ENCODE peak calls at places on chromosomes 13 and 19, in six cellular contexts. One of them, this sample, is unnamed.

GRCh38 chr19:22807061-22807835 is 23.3 kb upstream of the ZNF99 start:
- ATAC-seq in HepG2: no peak
- ATAC-seq in A549: no peak
- ATAC-seq in K562: no peak
- ATAC-seq in GM12878: no peak
- ATAC-seq in upper lobe of left lung: peak
- ATAC-seq in this sample: no peak

GRCh38 chr13:60662595-60662994 is 265.6 kb downstream of the TDRD3 start:
- ATAC-seq in HepG2: no peak
- ATAC-seq in A549: no peak
- ATAC-seq in K562: no peak
- ATAC-seq in GM12878: peak
- ATAC-seq in upper lobe of left lung: no peak
- ATAC-seq in this sample: no peak

GRCh38 chr13:53075356-53076041 is 46.9 kb downstream of the OLFM4 start:
- ATAC-seq in HepG2: no peak
- ATAC-seq in A549: no peak
- ATAC-seq in K562: no peak
- ATAC-seq in GM12878: no peak
- ATAC-seq in upper lobe of left lung: no peak
- ATAC-seq in this sample: no peak

GRCh38 chr13:46569471-46569870 is 16.5 kb downstream of the LRCH1 start:
- ATAC-seq in HepG2: no peak
- ATAC-seq in A549: no peak
- ATAC-seq in K562: no peak
- ATAC-seq in GM12878: no peak
- ATAC-seq in upper lobe of left lung: no peak
- ATAC-seq in this sample: no peak

GRCh38 chr19:19580417-19580816 is 38.1 kb downstream of the PBX4 start:
- ATAC-seq in HepG2: no peak
- ATAC-seq in A549: no peak
- ATAC-seq in K562: no peak
- ATAC-seq in GM12878: no peak
- ATAC-seq in upper lobe of left lung: no peak
- ATAC-seq in this sample: no peak

GRCh38 chr19:24069907-24070657 is 16.9 kb upstream of the ZNF254 start:
- ATAC-seq in HepG2: no peak
- ATAC-seq in A549: no peak
- ATAC-seq in K562: no peak
- ATAC-seq in GM12878: no peak
- ATAC-seq in upper lobe of left lung: no peak
- ATAC-seq in this sample: no peak

GRCh38 chr13:105979586-105979985 is 555.9 kb downstream of the EFNB2 start:
- ATAC-seq in HepG2: peak
- ATAC-seq in A549: peak
- ATAC-seq in K562: no peak
- ATAC-seq in GM12878: no peak
- ATAC-seq in upper lobe of left lung: peak
- ATAC-seq in this sample: no peak

GRCh38 chr13:101572456-101572855 is 120.0 kb downstream of the ITGBL1 start:
- ATAC-seq in HepG2: no peak
- ATAC-seq in A549: no peak
- ATAC-seq in K562: no peak
- ATAC-seq in GM12878: peak
- ATAC-seq in upper lobe of left lung: no peak
- ATAC-seq in this sample: no peak

GRCh38 chr19:389935-390289 is 19.0 kb downstream of the C2CD4C start:
- ATAC-seq in HepG2: no peak
- ATAC-seq in A549: no peak
- ATAC-seq in K562: no peak
- ATAC-seq in GM12878: no peak
- ATAC-seq in upper lobe of left lung: no peak
- ATAC-seq in this sample: no peak

GRCh38 chr19:51417107-51417806 is at the start of gene SIGLEC10:
- ATAC-seq in HepG2: no peak
- ATAC-seq in A549: no peak
- ATAC-seq in K562: peak
- ATAC-seq in GM12878: peak
- ATAC-seq in upper lobe of left lung: peak
- ATAC-seq in this sample: no peak

GRCh38 chr13:80665792-80666333 is 324.9 kb upstream of the SPRY2 start:
- ATAC-seq in HepG2: no peak
- ATAC-seq in A549: no peak
- ATAC-seq in K562: no peak
- ATAC-seq in GM12878: no peak
- ATAC-seq in upper lobe of left lung: no peak
- ATAC-seq in this sample: no peak

GRCh38 chr13:29958476-29958875 is 108.1 kb upstream of the UBL3 start:
- ATAC-seq in HepG2: no peak
- ATAC-seq in A549: no peak
- ATAC-seq in K562: no peak
- ATAC-seq in GM12878: no peak
- ATAC-seq in upper lobe of left lung: no peak
- ATAC-seq in this sample: no peak

GRCh38 chr13:23510979-23511735 is 59.1 kb upstream of the TNFRSF19 start:
- ATAC-seq in HepG2: peak
- ATAC-seq in A549: peak
- ATAC-seq in K562: no peak
- ATAC-seq in GM12878: peak
- ATAC-seq in upper lobe of left lung: peak
- ATAC-seq in this sample: no peak

GRCh38 chr19:3406571-3407111 is 40.3 kb downstream of the NFIC start:
- ATAC-seq in HepG2: no peak
- ATAC-seq in A549: no peak
- ATAC-seq in K562: no peak
- ATAC-seq in GM12878: no peak
- ATAC-seq in upper lobe of left lung: no peak
- ATAC-seq in this sample: no peak

GRCh38 chr13:98994896-98995295 is 17.0 kb upstream of the DOCK9 start:
- ATAC-seq in HepG2: no peak
- ATAC-seq in A549: no peak
- ATAC-seq in K562: no peak
- ATAC-seq in GM12878: no peak
- ATAC-seq in upper lobe of left lung: no peak
- ATAC-seq in this sample: no peak

GRCh38 chr19:56108447-56109195 is 12.5 kb downstream of the ZNF787 start:
- ATAC-seq in HepG2: no peak
- ATAC-seq in A549: no peak
- ATAC-seq in K562: no peak
- ATAC-seq in GM12878: no peak
- ATAC-seq in upper lobe of left lung: peak
- ATAC-seq in this sample: no peak

GRCh38 chr19:18502236-18502632 is 19.6 kb downstream of the ELL start:
- ATAC-seq in HepG2: no peak
- ATAC-seq in A549: no peak
- ATAC-seq in K562: no peak
- ATAC-seq in GM12878: no peak
- ATAC-seq in upper lobe of left lung: no peak
- ATAC-seq in this sample: no peak

GRCh38 chr13:73168226-73168992 is 109.6 kb downstream of the KLF5 start:
- ATAC-seq in HepG2: no peak
- ATAC-seq in A549: no peak
- ATAC-seq in K562: no peak
- ATAC-seq in GM12878: no peak
- ATAC-seq in upper lobe of left lung: no peak
- ATAC-seq in this sample: no peak

GRCh38 chr19:44072543-44073401 is 813 bp downstream of the ZNF284 start:
- ATAC-seq in HepG2: peak
- ATAC-seq in A549: peak
- ATAC-seq in K562: peak
- ATAC-seq in GM12878: peak
- ATAC-seq in upper lobe of left lung: no peak
- ATAC-seq in this sample: no peak

GRCh38 chr13:40205771-40206240 is 460.6 kb downstream of the FOXO1 start:
- ATAC-seq in HepG2: no peak
- ATAC-seq in A549: no peak
- ATAC-seq in K562: no peak
- ATAC-seq in GM12878: no peak
- ATAC-seq in upper lobe of left lung: no peak
- ATAC-seq in this sample: no peak

GRCh38 chr19:33734913-33735312 is 61.8 kb upstream of the KCTD15 start:
- ATAC-seq in HepG2: no peak
- ATAC-seq in A549: no peak
- ATAC-seq in K562: no peak
- ATAC-seq in GM12878: no peak
- ATAC-seq in upper lobe of left lung: no peak
- ATAC-seq in this sample: no peak

GRCh38 chr13:104321756-104322155 is 1255.5 kb upstream of the SLC10A2 start:
- ATAC-seq in HepG2: no peak
- ATAC-seq in A549: no peak
- ATAC-seq in K562: no peak
- ATAC-seq in GM12878: no peak
- ATAC-seq in upper lobe of left lung: no peak
- ATAC-seq in this sample: no peak

GRCh38 chr13:50731400-50731799 is 112.1 kb downstream of the DLEU7 start:
- ATAC-seq in HepG2: no peak
- ATAC-seq in A549: no peak
- ATAC-seq in K562: no peak
- ATAC-seq in GM12878: peak
- ATAC-seq in upper lobe of left lung: peak
- ATAC-seq in this sample: no peak

GRCh38 chr19:50205681-50206138 is 2.3 kb downstream of the MYH14 start:
- ATAC-seq in HepG2: peak
- ATAC-seq in A549: no peak
- ATAC-seq in K562: no peak
- ATAC-seq in GM12878: no peak
- ATAC-seq in upper lobe of left lung: peak
- ATAC-seq in this sample: no peak
- TF ChIP-seq EP300 in HepG2: no peak
- TF ChIP-seq EP300 in A549: no peak
- TF ChIP-seq EP300 in K562: no peak
- TF ChIP-seq EP300 in GM12878: no peak
- TF ChIP-seq EP300 in upper lobe of left lung: no peak
- TF ChIP-seq EP300 in this sample: no peak

GRCh38 chr13:43355774-43356173 is 332.4 kb downstream of the DNAJC15 start:
- ATAC-seq in HepG2: no peak
- ATAC-seq in A549: no peak
- ATAC-seq in K562: no peak
- ATAC-seq in GM12878: no peak
- ATAC-seq in upper lobe of left lung: no peak
- ATAC-seq in this sample: no peak
- H3K27ac ChIP-seq in HepG2: no peak
- H3K27ac ChIP-seq in A549: no peak
- H3K27ac ChIP-seq in K562: no peak
- H3K27ac ChIP-seq in GM12878: no peak
- H3K27ac ChIP-seq in upper lobe of left lung: no peak
- H3K27ac ChIP-seq in this sample: no peak

GRCh38 chr13:113819341-113819730 is 44.5 kb downstream of the GAS6 start:
- ATAC-seq in HepG2: no peak
- ATAC-seq in A549: no peak
- ATAC-seq in K562: no peak
- ATAC-seq in GM12878: no peak
- ATAC-seq in upper lobe of left lung: no peak
- ATAC-seq in this sample: no peak

GRCh38 chr13:113819731-113820715 is 43.9 kb downstream of the GAS6 start:
- ATAC-seq in HepG2: no peak
- ATAC-seq in A549: no peak
- ATAC-seq in K562: no peak
- ATAC-seq in GM12878: no peak
- ATAC-seq in upper lobe of left lung: no peak
- ATAC-seq in this sample: no peak

GRCh38 chr13:113821847-113822246 is 42.0 kb downstream of the GAS6 start:
- ATAC-seq in HepG2: no peak
- ATAC-seq in A549: no peak
- ATAC-seq in K562: no peak
- ATAC-seq in GM12878: no peak
- ATAC-seq in upper lobe of left lung: no peak
- ATAC-seq in this sample: no peak

GRCh38 chr13:113822266-113822665 is 41.6 kb downstream of the GAS6 start:
- ATAC-seq in HepG2: no peak
- ATAC-seq in A549: no peak
- ATAC-seq in K562: no peak
- ATAC-seq in GM12878: no peak
- ATAC-seq in upper lobe of left lung: no peak
- ATAC-seq in this sample: no peak

DNA sequence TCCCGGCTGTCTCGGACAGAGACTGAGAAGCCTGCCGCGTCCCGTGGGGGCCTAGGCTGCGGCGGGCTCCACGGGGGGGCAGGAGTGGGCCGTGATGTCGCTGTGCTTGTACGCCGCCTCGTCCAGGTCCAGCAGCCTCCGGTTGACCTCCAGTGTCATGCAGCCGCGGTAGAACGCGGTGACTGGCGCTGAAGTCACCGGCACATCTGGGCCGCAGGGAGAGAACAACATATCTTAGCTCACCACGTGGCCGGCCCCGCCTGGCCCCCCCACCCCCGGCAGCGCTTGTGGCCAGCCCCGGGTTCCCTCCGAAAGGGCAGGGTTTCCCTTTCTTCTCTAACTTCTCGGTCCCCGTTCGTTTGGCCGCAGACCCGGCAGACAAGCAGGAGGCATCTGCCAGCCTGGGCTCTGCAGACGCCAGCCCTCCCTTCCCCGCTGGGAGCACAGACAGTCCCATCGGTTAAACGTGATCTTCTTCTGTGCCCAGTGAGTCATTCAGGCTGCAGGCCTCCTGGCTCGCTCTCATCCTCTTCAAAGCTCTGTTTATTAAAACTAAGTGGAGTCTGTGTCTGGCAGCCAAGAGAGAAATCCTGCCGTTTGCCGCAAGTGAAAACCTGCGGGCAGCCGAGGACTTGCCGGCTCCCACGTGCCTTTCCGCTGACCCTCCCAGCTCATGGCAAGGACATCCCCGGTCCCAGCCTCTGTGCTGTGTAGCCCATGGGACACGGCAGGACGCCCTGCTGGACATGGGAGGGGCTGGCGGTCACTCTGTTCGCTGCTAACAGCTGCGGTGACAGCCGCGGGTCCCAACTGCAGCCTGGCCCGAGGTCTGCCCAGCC is 42.8 kb downstream of the GAS6 start:
- ATAC-seq in HepG2: no peak
- ATAC-seq in A549: peak
- ATAC-seq in K562: peak
- ATAC-seq in GM12878: no peak
- ATAC-seq in upper lobe of left lung: peak
- ATAC-seq in this sample: peak
- TF ChIP-seq EP300 in HepG2: no peak
- TF ChIP-seq EP300 in A549: no peak
- TF ChIP-seq EP300 in K562: no peak
- TF ChIP-seq EP300 in GM12878: no peak
- TF ChIP-seq EP300 in upper lobe of left lung: no peak
- TF ChIP-seq EP300 in this sample: no peak

DNA sequence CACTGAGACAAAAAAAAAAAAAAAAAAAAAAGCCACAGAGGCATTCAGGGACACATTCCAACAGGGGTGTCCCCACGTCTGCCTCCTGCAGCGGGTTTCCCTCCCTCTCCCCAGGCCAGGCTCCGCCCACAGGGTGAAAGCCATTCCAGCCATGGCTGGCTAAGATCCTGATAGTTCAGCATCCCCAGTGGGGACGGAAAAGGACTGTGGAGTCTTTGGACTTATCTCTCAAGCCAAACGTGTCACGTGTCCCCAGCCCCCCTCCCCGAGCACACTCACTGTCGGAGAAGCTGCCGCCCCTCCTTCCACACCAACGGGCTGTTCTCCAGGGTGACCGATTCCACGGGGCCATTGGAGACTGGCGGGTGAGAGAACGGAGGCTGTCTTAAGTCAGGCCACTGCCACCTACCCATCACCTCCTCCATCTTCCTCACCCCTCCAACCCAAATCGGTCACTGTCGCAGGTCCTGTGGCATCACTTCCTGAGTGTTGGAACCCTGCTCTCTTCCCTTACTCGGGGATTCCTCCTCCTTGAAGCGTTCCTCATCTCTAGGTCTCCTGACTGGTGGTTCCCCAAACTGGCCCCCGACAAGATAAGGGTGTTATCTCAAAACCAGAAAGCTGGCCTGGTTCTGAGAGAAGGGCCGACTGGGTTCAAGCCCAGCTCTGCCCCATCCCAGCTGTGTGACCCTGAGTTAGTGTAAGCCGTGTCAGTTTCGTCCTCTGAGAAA is 9.1 kb upstream of the FKRP start:
- ATAC-seq in HepG2: peak
- ATAC-seq in A549: no peak
- ATAC-seq in K562: peak
- ATAC-seq in GM12878: no peak
- ATAC-seq in upper lobe of left lung: peak
- ATAC-seq in this sample: no peak
- H3K27ac ChIP-seq in HepG2: no peak
- H3K27ac ChIP-seq in A549: no peak
- H3K27ac ChIP-seq in K562: peak
- H3K27ac ChIP-seq in GM12878: no peak
- H3K27ac ChIP-seq in upper lobe of left lung: peak
- H3K27ac ChIP-seq in this sample: peak

This sample was measured in gastroesophageal sphincter.